ENCODE peak calls at places on chromosomes 12 and 14, in nine cellular contexts. P, Z, C, Q, B, X, F, I and Y are unnamed samples.

GRCh38 chr12:98816720-98817119 is 171.6 kb downstream of the APAF1 start:
- DNase-seq in P (no peak), Z (no peak), C (no peak), Q (no peak), B (no peak), X (no peak), F (no peak), I (no peak), Y (no peak)

GRCh38 chr14:96349286-96350075 is 13.7 kb downstream of the ATG2B start:
- DNase-seq in P (no peak), Z (no peak), C (no peak), Q (no peak), B (no peak), X (no peak), F (no peak), I (no peak), Y (no peak)

GRCh38 chr14:105483300-105484068 is 3.2 kb upstream of the CRIP1 start:
- DNase-seq in P (no peak), Z (no peak), C (no peak), Q (no peak), B (no peak), X (no peak), F (no peak), I (peak; percentile 17), Y (no peak)

GRCh38 chr14:94601961-94602391 is 10.2 kb upstream of the SERPINA3 start:
- DNase-seq in P (peak; percentile 37), Z (peak; percentile 92), C (no peak), Q (peak; percentile 58), B (peak; percentile 95), X (no peak), F (no peak), I (no peak), Y (no peak)

GRCh38 chr12:37672655-37673260 is 643.8 kb upstream of the ALG10B start:
- DNase-seq in P (peak; percentile 1), Z (no peak), C (no peak), Q (no peak), B (no peak), X (no peak), F (no peak), I (no peak), Y (no peak)

GRCh38 chr14:89185919-89186849 is 230.8 kb downstream of the FOXN3 start:
- DNase-seq in P (no peak), Z (no peak), C (peak; percentile 64), Q (peak; percentile 43), B (peak; percentile 46), X (no peak), F (no peak), I (no peak), Y (peak; percentile 36)

GRCh38 chr14:51004801-51005526 is 60.7 kb upstream of the PYGL start:
- DNase-seq in P (no peak), Z (no peak), C (no peak), Q (peak; percentile 23), B (no peak), X (no peak), F (no peak), I (no peak), Y (no peak)

GRCh38 chr14:62691613-62692489 is 353.4 kb downstream of the KCNH5 start:
- DNase-seq in P (peak; percentile 82), Z (peak; percentile 87), C (peak; percentile 53), Q (peak; percentile 90), B (peak; percentile 64), X (no peak), F (no peak), I (no peak), Y (peak; percentile 67)

GRCh38 chr12:13536219-13536910 is 339.8 kb downstream of the EMP1 start:
- DNase-seq in P (no peak), Z (no peak), C (no peak), Q (no peak), B (no peak), X (no peak), F (no peak), I (no peak), Y (no peak)

GRCh38 chr12:68481181-68481941 is 129.3 kb upstream of the RAP1B start:
- DNase-seq in P (peak; percentile 75), Z (no peak), C (no peak), Q (no peak), B (no peak), X (no peak), F (no peak), I (no peak), Y (no peak)

GRCh38 chr12:116389990-116390655 is 112.6 kb upstream of the MED13L start:
- DNase-seq in P (peak; percentile 69), Z (peak; percentile 95), C (peak; percentile 67), Q (no peak), B (peak; percentile 98), X (no peak), F (no peak), I (no peak), Y (no peak)

GRCh38 chr12:100995201-100995600 is 200.6 kb downstream of the ANO4 start:
- DNase-seq in P (peak; percentile 26), Z (peak; percentile 13), C (no peak), Q (no peak), B (no peak), X (peak; percentile 28), F (no peak), I (no peak), Y (no peak)

GRCh38 chr14:22898302-22898894 is 15.4 kb downstream of the REM2 start:
- DNase-seq in P (no peak), Z (no peak), C (peak; percentile 11), Q (no peak), B (peak; percentile 48), X (no peak), F (no peak), I (no peak), Y (no peak)

GRCh38 chr12:106020736-106021135 is 118.0 kb downstream of the NUAK1 start:
- DNase-seq in P (no peak), Z (no peak), C (no peak), Q (no peak), B (no peak), X (no peak), F (no peak), I (no peak), Y (no peak)

GRCh38 chr12:460301-461230 is 827 bp downstream of the B4GALNT3 start:
- DNase-seq in P (peak; percentile 31), Z (no peak), C (no peak), Q (no peak), B (no peak), X (peak; percentile 59), F (peak; percentile 9), I (no peak), Y (no peak)

GRCh38 chr14:89498836-89499235 is 81.8 kb upstream of the FOXN3 start:
- DNase-seq in P (no peak), Z (no peak), C (no peak), Q (no peak), B (no peak), X (no peak), F (no peak), I (no peak), Y (no peak)

GRCh38 chr12:1103632-1104031 is 112.6 kb downstream of the ERC1 start:
- DNase-seq in P (no peak), Z (no peak), C (no peak), Q (no peak), B (no peak), X (no peak), F (no peak), I (no peak), Y (no peak)

GRCh38 chr12:49853671-49854070 is 10.8 kb upstream of the BCDIN3D start:
- DNase-seq in P (no peak), Z (no peak), C (no peak), Q (no peak), B (no peak), X (no peak), F (no peak), I (no peak), Y (no peak)

GRCh38 chr14:98408024-98408555 is 863.9 kb downstream of the BCL11B start:
- DNase-seq in P (no peak), Z (no peak), C (no peak), Q (no peak), B (no peak), X (no peak), F (no peak), I (no peak), Y (no peak)

GRCh38 chr14:101503431-101504095 is 57.7 kb upstream of the DIO3 start:
- DNase-seq in P (no peak), Z (no peak), C (no peak), Q (no peak), B (no peak), X (no peak), F (no peak), I (no peak), Y (no peak)

GRCh38 chr12:7872565-7873304 is at the start of gene SLC2A14:
- DNase-seq in P (no peak), Z (no peak), C (no peak), Q (no peak), B (no peak), X (no peak), F (no peak), I (no peak), Y (no peak)

GRCh38 chr12:57237952-57238853 is 8.7 kb downstream of the SHMT2 start:
- DNase-seq in P (peak; percentile 65), Z (no peak), C (no peak), Q (peak; percentile 69), B (no peak), X (no peak), F (no peak), I (no peak), Y (peak; percentile 36)

GRCh38 chr14:74601982-74602381 is 10.1 kb downstream of the LTBP2 start:
- DNase-seq in P (no peak), Z (no peak), C (no peak), Q (no peak), B (no peak), X (no peak), F (no peak), I (no peak), Y (no peak)

GRCh38 chr14:50835280-50835679 is 4.3 kb upstream of the NIN start:
- DNase-seq in P (peak; percentile 15), Z (no peak), C (no peak), Q (peak; percentile 19), B (no peak), X (no peak), F (no peak), I (no peak), Y (no peak)

GRCh38 chr12:83042441-83043215 is 355.9 kb downstream of the TMTC2 start:
- DNase-seq in P (peak; percentile 47), Z (peak; percentile 19), C (no peak), Q (no peak), B (no peak), X (no peak), F (no peak), I (no peak), Y (no peak)

GRCh38 chr12:45613306-45613705 is 116.2 kb upstream of the ARID2 start:
- DNase-seq in P (no peak), Z (no peak), C (no peak), Q (no peak), B (no peak), X (no peak), F (no peak), I (no peak), Y (no peak)

GRCh38 chr12:52144512-52145227 is 47.1 kb downstream of the KRT80 start:
- DNase-seq in P (no peak), Z (no peak), C (no peak), Q (peak; percentile 41), B (no peak), X (no peak), F (no peak), I (no peak), Y (no peak)